ENCODE peak calls at places on chromosomes 6 and 20, in seven cellular contexts. X, D, V, T, O, S and G are unnamed samples. For H3K36me3, the result is how much of the 10 kb centered on the place peaks cover.

GRCh38 chr20:44186674-44187053 is 324 bp downstream of the JPH2 start:
- DNase-seq in X (peak), D (no peak), V (no peak), T (no peak), O (no peak), S (peak), G (no peak)

GRCh38 chr6:38153076-38153475 is 333.5 kb downstream of the ZFAND3 start:
- DNase-seq in X (no peak), D (no peak), V (no peak), T (no peak), O (no peak), S (no peak), G (no peak)

GRCh38 chr6:436308-437041 is 44.9 kb downstream of the IRF4 start:
- DNase-seq in X (no peak), D (peak), V (no peak), T (no peak), O (peak), S (peak), G (no peak)

GRCh38 chr20:2314759-2315439 is 19.1 kb downstream of the TGM3 start:
- DNase-seq in X (no peak), D (peak), V (peak), T (no peak), O (peak), S (peak), G (no peak)

GRCh38 chr6:29520232-29520631 is 32.5 kb upstream of the MAS1L start:
- DNase-seq in X (no peak), D (no peak), V (no peak), T (no peak), O (no peak), S (no peak), G (no peak)

GRCh38 chr6:155174576-155175174 is 89.1 kb upstream of the CLDN20 start:
- DNase-seq in X (peak), D (peak), V (peak), T (peak), O (peak), S (peak), G (peak)

GRCh38 chr6:154504865-154505449 is 5.5 kb downstream of the CNKSR3 start:
- DNase-seq in X (no peak), D (no peak), V (no peak), T (no peak), O (no peak), S (no peak), G (no peak)

GRCh38 chr20:52150440-52151258 is 40.9 kb downstream of the ZFP64 start:
- DNase-seq in X (peak), D (peak), V (peak), T (peak), O (peak), S (peak), G (peak)

GRCh38 chr6:11207199-11207968 is 25.1 kb downstream of the NEDD9 start:
- DNase-seq in X (peak), D (peak), V (peak), T (no peak), O (peak), S (no peak), G (no peak)

GRCh38 chr20:57501461-57502330 is 23.2 kb downstream of the CTCFL start:
- DNase-seq in X (no peak), D (no peak), V (no peak), T (peak), O (peak), S (no peak), G (no peak)

GRCh38 chr6:141580988-141581387 is 551.7 kb upstream of the GJE1 start:
- DNase-seq in X (no peak), D (no peak), V (peak), T (no peak), O (peak), S (no peak), G (no peak)

GRCh38 chr20:38554986-38555385 is 26.0 kb upstream of the ADIG start:
- DNase-seq in X (peak), D (no peak), V (no peak), T (no peak), O (no peak), S (no peak), G (no peak)

GRCh38 chr6:33824461-33825154 is 20.8 kb upstream of the MLN start:
- DNase-seq in X (no peak), D (peak), V (no peak), T (no peak), O (no peak), S (no peak), G (no peak)

GRCh38 chr6:55980627-55981211 is 105.3 kb upstream of the BMP5 start:
- DNase-seq in X (peak), D (peak), V (peak), T (peak), O (peak), S (peak), G (peak)

GRCh38 chr20:36098364-36098763 is 56.2 kb upstream of the EPB41L1 start:
- DNase-seq in X (no peak), D (no peak), V (peak), T (peak), O (peak), S (no peak), G (no peak)

GRCh38 chr6:41058783-41059181 is 5.8 kb downstream of the APOBEC2 start:
- DNase-seq in X (no peak), D (no peak), V (no peak), T (no peak), O (no peak), S (no peak), G (no peak)

GRCh38 chr20:10291564-10292240 is 73.1 kb downstream of the SNAP25 start:
- DNase-seq in X (no peak), D (no peak), V (no peak), T (no peak), O (no peak), S (peak), G (no peak)

GRCh38 chr6:145632971-145633370 is 102.3 kb downstream of the EPM2A start:
- DNase-seq in X (no peak), D (no peak), V (no peak), T (no peak), O (no peak), S (no peak), G (no peak)

GRCh38 chr6:11732036-11732545 is 46.5 kb downstream of the ADTRP start:
- DNase-seq in X (no peak), D (no peak), V (no peak), T (peak), O (no peak), S (no peak), G (no peak)

GRCh38 chr20:63005862-63006564 is 751 bp downstream of the BHLHE23 start:
- DNase-seq in X (no peak), D (no peak), V (peak), T (no peak), O (peak), S (no peak), G (peak)

GRCh38 chr20:63006611-63007471 is at the start of gene BHLHE23:
- DNase-seq in X (peak), D (no peak), V (no peak), T (no peak), O (no peak), S (no peak), G (peak)

GRCh38 chr20:63003546-63003945 is 3.2 kb downstream of the BHLHE23 start:
- DNase-seq in X (no peak), D (no peak), V (no peak), T (no peak), O (no peak), S (no peak), G (peak)

GRCh38 chr20:63004607-63005211 is 2.1 kb downstream of the BHLHE23 start:
- DNase-seq in X (no peak), D (no peak), V (no peak), T (no peak), O (no peak), S (no peak), G (no peak)

GRCh38 chr20:63005240-63005861 is 1.4 kb downstream of the BHLHE23 start:
- DNase-seq in X (no peak), D (no peak), V (no peak), T (no peak), O (no peak), S (no peak), G (peak)
- H3K4me2 ChIP-seq in X (no peak), D (no peak), V (no peak), T (no peak), O (no peak), S (no peak), G (peak)

GRCh38 chr6:109008537-109008950 is 86.1 kb downstream of the SESN1 start:
- DNase-seq in X (peak), D (no peak), V (no peak), T (peak), O (peak), S (no peak), G (no peak)
- H3K27ac ChIP-seq in X (peak), D (peak), V (peak), T (no peak), O (peak), S (peak), G (peak)

GRCh38 chr20:31551581-31552081 is 37.4 kb downstream of the HM13 start:
- DNase-seq in X (no peak), D (no peak), V (no peak), T (no peak), O (peak), S (no peak), G (no peak)

GRCh38 chr20:31551163-31551562 is 36.9 kb downstream of the HM13 start:
- DNase-seq in X (no peak), D (no peak), V (no peak), T (no peak), O (no peak), S (no peak), G (no peak)

GRCh38 chr20:31549513-31549880 is 35.3 kb downstream of the HM13 start:
- DNase-seq in X (peak), D (no peak), V (no peak), T (no peak), O (no peak), S (no peak), G (no peak)

GRCh38 chr20:31548823-31549512 is 34.7 kb downstream of the HM13 start:
- DNase-seq in X (peak), D (no peak), V (no peak), T (no peak), O (no peak), S (no peak), G (no peak)

GRCh38 chr20:31550099-31550498 is 35.9 kb downstream of the HM13 start:
- DNase-seq in X (no peak), D (no peak), V (no peak), T (no peak), O (no peak), S (no peak), G (no peak)
- H3K36me3 ChIP-seq in X (under half), D (under half), V (under half), T (under half), O (under half), S (half or more), G (half or more)

GRCh38 chr20:56001890-56002289 is 3.4 kb downstream of the CBLN4 start:
- DNase-seq in X (no peak), D (no peak), V (no peak), T (no peak), O (no peak), S (no peak), G (no peak)

GRCh38 chr20:56001106-56001785 is 4.1 kb downstream of the CBLN4 start:
- DNase-seq in X (no peak), D (no peak), V (no peak), T (no peak), O (no peak), S (peak), G (no peak)

GRCh38 chr20:56003966-56004365 is 1.4 kb downstream of the CBLN4 start:
- DNase-seq in X (peak), D (no peak), V (peak), T (no peak), O (peak), S (peak), G (no peak)

GRCh38 chr20:56004611-56005388 is 519 bp downstream of the CBLN4 start:
- DNase-seq in X (no peak), D (no peak), V (no peak), T (no peak), O (no peak), S (peak), G (no peak)

GRCh38 chr20:56003111-56003800 is 2.1 kb downstream of the CBLN4 start:
- DNase-seq in X (no peak), D (no peak), V (no peak), T (no peak), O (no peak), S (peak), G (no peak)
- H3K4me2 ChIP-seq in X (no peak), D (no peak), V (no peak), T (no peak), O (no peak), S (no peak), G (no peak)

GRCh38 chr20:23146111-23146640 is 60.1 kb upstream of the CD93 start:
- DNase-seq in X (no peak), D (no peak), V (no peak), T (no peak), O (no peak), S (no peak), G (no peak)

GRCh38 chr20:23147964-23148720 is 62.0 kb upstream of the CD93 start:
- DNase-seq in X (peak), D (peak), V (peak), T (peak), O (peak), S (no peak), G (no peak)

GRCh38 chr20:23147647-23147963 is 61.5 kb upstream of the CD93 start:
- DNase-seq in X (no peak), D (no peak), V (no peak), T (no peak), O (no peak), S (no peak), G (no peak)

GRCh38 chr20:23145281-23145700 is 59.2 kb upstream of the CD93 start:
- DNase-seq in X (no peak), D (no peak), V (no peak), T (no peak), O (peak), S (no peak), G (no peak)

GRCh38 chr20:23146857-23147256 is 60.7 kb upstream of the CD93 start:
- DNase-seq in X (no peak), D (no peak), V (no peak), T (no peak), O (peak), S (no peak), G (no peak)
- H3K27ac ChIP-seq in X (peak), D (no peak), V (no peak), T (peak), O (peak), S (peak), G (no peak)

GRCh38 chr20:47252879-47253307 is 103.6 kb downstream of the ZMYND8 start:
- DNase-seq in X (no peak), D (no peak), V (no peak), T (no peak), O (no peak), S (no peak), G (no peak)

GRCh38 chr20:47251154-47252020 is 105.1 kb downstream of the ZMYND8 start:
- DNase-seq in X (no peak), D (no peak), V (no peak), T (no peak), O (no peak), S (no peak), G (no peak)

GRCh38 chr20:47256665-47257236 is 99.7 kb downstream of the ZMYND8 start:
- DNase-seq in X (no peak), D (no peak), V (no peak), T (no peak), O (peak), S (no peak), G (no peak)

GRCh38 chr20:47257256-47257655 is 99.2 kb downstream of the ZMYND8 start:
- DNase-seq in X (no peak), D (no peak), V (no peak), T (no peak), O (no peak), S (no peak), G (no peak)

GRCh38 chr20:47253860-47254259 is 102.6 kb downstream of the ZMYND8 start:
- DNase-seq in X (no peak), D (no peak), V (no peak), T (no peak), O (no peak), S (no peak), G (no peak)
- H3K36me3 ChIP-seq in X (under half), D (under half), V (under half), T (half or more), O (under half), S (under half), G (under half)

GRCh38 chr20:58546756-58547526 is 31.7 kb upstream of the APCDD1L start:
- DNase-seq in X (no peak), D (no peak), V (no peak), T (no peak), O (peak), S (peak), G (no peak)
- H3K4me2 ChIP-seq in X (no peak), D (no peak), V (no peak), T (no peak), O (no peak), S (peak), G (no peak)

GRCh38 chr6:35063701-35064507 is 77.2 kb downstream of the TCP11 start:
- DNase-seq in X (no peak), D (no peak), V (no peak), T (no peak), O (no peak), S (no peak), G (no peak)
- H3K27ac ChIP-seq in X (no peak), D (no peak), V (no peak), T (no peak), O (no peak), S (no peak), G (no peak)